ENCODE peak calls at places on chromosomes 2 and 18, in five cellular contexts. One of them, this sample, is unnamed. For H3K4me1, the result is how much of the 10 kb centered on the place peaks cover.

GRCh38 chr2:157891630-157892016 is 15.5 kb upstream of the ACVR1 start:
- DNase-seq in K562: no peak
- DNase-seq in HepG2: no peak
- DNase-seq in HCT116: no peak
- DNase-seq in H1: no peak
- DNase-seq in this sample: no peak

GRCh38 chr2:17805166-17805565 is 11.1 kb upstream of the MSGN1 start:
- DNase-seq in K562: no peak
- DNase-seq in HepG2: no peak
- DNase-seq in HCT116: no peak
- DNase-seq in H1: no peak
- DNase-seq in this sample: no peak

GRCh38 chr2:177796011-177796410 is 276.6 kb downstream of the PDE11A start:
- DNase-seq in K562: no peak
- DNase-seq in HepG2: no peak
- DNase-seq in HCT116: no peak
- DNase-seq in H1: no peak
- DNase-seq in this sample: no peak

GRCh38 chr2:134396493-134396892 is 142.6 kb downstream of the MGAT5 start:
- DNase-seq in K562: no peak
- DNase-seq in HepG2: peak
- DNase-seq in HCT116: no peak
- DNase-seq in H1: no peak
- DNase-seq in this sample: no peak

GRCh38 chr2:48131503-48132293 is 225.4 kb upstream of the FBXO11 start:
- DNase-seq in K562: peak
- DNase-seq in HepG2: no peak
- DNase-seq in HCT116: no peak
- DNase-seq in H1: no peak
- DNase-seq in this sample: no peak

GRCh38 chr18:44786257-44786656 is 105.6 kb downstream of the SETBP1 start:
- DNase-seq in K562: no peak
- DNase-seq in HepG2: no peak
- DNase-seq in HCT116: no peak
- DNase-seq in H1: no peak
- DNase-seq in this sample: no peak

GRCh38 chr2:20571644-20572215 is 79.2 kb downstream of the HS1BP3 start:
- DNase-seq in K562: no peak
- DNase-seq in HepG2: no peak
- DNase-seq in HCT116: no peak
- DNase-seq in H1: no peak
- DNase-seq in this sample: no peak

GRCh38 chr18:11658989-11659388 is 30.1 kb upstream of the GNAL start:
- DNase-seq in K562: no peak
- DNase-seq in HepG2: peak
- DNase-seq in HCT116: no peak
- DNase-seq in H1: no peak
- DNase-seq in this sample: no peak

GRCh38 chr2:20439193-20439475 is 7.7 kb upstream of the RHOB start:
- DNase-seq in K562: no peak
- DNase-seq in HepG2: peak
- DNase-seq in HCT116: no peak
- DNase-seq in H1: no peak
- DNase-seq in this sample: no peak

GRCh38 chr2:188677182-188677581 is 297.0 kb upstream of the COL3A1 start:
- DNase-seq in K562: no peak
- DNase-seq in HepG2: no peak
- DNase-seq in HCT116: no peak
- DNase-seq in H1: no peak
- DNase-seq in this sample: no peak

GRCh38 chr2:196991061-196991460 is 64.6 kb upstream of the PGAP1 start:
- DNase-seq in K562: no peak
- DNase-seq in HepG2: no peak
- DNase-seq in HCT116: no peak
- DNase-seq in H1: no peak
- DNase-seq in this sample: no peak

GRCh38 chr2:97788986-97789644 is 75.7 kb downstream of the ZAP70 start:
- DNase-seq in K562: no peak
- DNase-seq in HepG2: no peak
- DNase-seq in HCT116: no peak
- DNase-seq in H1: no peak
- DNase-seq in this sample: no peak

GRCh38 chr2:208619993-208620392 is 213.4 kb downstream of the PTH2R start:
- DNase-seq in K562: no peak
- DNase-seq in HepG2: no peak
- DNase-seq in HCT116: no peak
- DNase-seq in H1: no peak
- DNase-seq in this sample: no peak

GRCh38 chr2:196413821-196414274 is 225.7 kb upstream of the CCDC150 start:
- DNase-seq in K562: no peak
- DNase-seq in HepG2: no peak
- DNase-seq in HCT116: no peak
- DNase-seq in H1: no peak
- DNase-seq in this sample: no peak

GRCh38 chr18:46174317-46175039 is 70.3 kb downstream of the HAUS1 start:
- DNase-seq in K562: peak
- DNase-seq in HepG2: no peak
- DNase-seq in HCT116: no peak
- DNase-seq in H1: peak
- DNase-seq in this sample: no peak

GRCh38 chr2:236790991-236791390 is 221.4 kb downstream of the ACKR3 start:
- DNase-seq in K562: no peak
- DNase-seq in HepG2: no peak
- DNase-seq in HCT116: no peak
- DNase-seq in H1: no peak
- DNase-seq in this sample: no peak

GRCh38 chr2:101002562-101003277 is 631 bp downstream of the RPL31 start:
- DNase-seq in K562: peak
- DNase-seq in HepG2: peak
- DNase-seq in HCT116: no peak
- DNase-seq in H1: no peak
- DNase-seq in this sample: no peak

GRCh38 chr2:164514491-164514890 is 106.8 kb downstream of the GRB14 start:
- DNase-seq in K562: no peak
- DNase-seq in HepG2: peak
- DNase-seq in HCT116: no peak
- DNase-seq in H1: no peak
- DNase-seq in this sample: no peak

GRCh38 chr2:217220228-217221013 is 360.6 kb upstream of the TNP1 start:
- DNase-seq in K562: no peak
- DNase-seq in HepG2: no peak
- DNase-seq in HCT116: no peak
- DNase-seq in H1: no peak
- DNase-seq in this sample: no peak

GRCh38 chr2:16258350-16258749 is 318.0 kb downstream of the MYCN start:
- DNase-seq in K562: no peak
- DNase-seq in HepG2: no peak
- DNase-seq in HCT116: no peak
- DNase-seq in H1: no peak
- DNase-seq in this sample: no peak

GRCh38 chr2:236646441-236646840 is 76.8 kb downstream of the ACKR3 start:
- DNase-seq in K562: no peak
- DNase-seq in HepG2: no peak
- DNase-seq in HCT116: no peak
- DNase-seq in H1: no peak
- DNase-seq in this sample: no peak

GRCh38 chr2:73084971-73085370 is 13.5 kb upstream of the SFXN5 start:
- DNase-seq in K562: no peak
- DNase-seq in HepG2: no peak
- DNase-seq in HCT116: no peak
- DNase-seq in H1: no peak
- DNase-seq in this sample: no peak

DNA sequence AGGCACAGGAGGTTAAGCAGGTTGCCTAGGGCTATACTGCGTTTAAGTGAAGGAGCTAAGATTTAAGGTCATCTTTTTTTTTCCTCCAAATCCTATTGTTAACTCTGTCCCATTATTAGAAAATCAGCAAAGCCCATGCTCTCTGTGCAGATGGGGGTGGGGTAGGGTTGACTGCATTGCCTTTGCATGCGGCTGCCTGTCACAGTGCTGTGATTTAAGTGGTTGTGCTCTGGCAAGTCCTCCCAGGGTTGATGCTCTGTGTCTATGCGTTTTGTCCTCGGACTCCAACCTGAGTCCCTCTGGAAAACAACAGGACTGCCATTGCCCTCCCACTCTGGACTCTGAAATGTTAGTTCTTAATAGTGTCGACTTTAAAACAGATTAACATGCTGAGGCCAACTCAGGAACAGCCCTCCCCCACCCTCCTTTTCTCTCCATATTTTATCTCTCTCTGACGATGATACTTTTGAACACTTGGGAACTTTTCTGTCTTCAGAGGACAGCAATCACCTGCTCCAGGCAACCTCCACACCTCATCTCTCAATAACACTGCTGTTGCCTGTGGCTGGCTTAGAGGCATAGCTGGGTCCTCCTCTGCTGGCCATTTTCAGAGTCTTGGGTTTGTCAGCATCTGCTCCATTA is 5.8 kb downstream of the FHOD3 start:
- DNase-seq in K562: no peak
- DNase-seq in HepG2: no peak
- DNase-seq in HCT116: no peak
- DNase-seq in H1: no peak
- DNase-seq in this sample: no peak
- TF ChIP-seq ZNF274 in K562: no peak
- TF ChIP-seq ZNF274 in HepG2: no peak
- TF ChIP-seq ZNF274 in HCT116: no peak
- TF ChIP-seq ZNF274 in H1: no peak
- TF ChIP-seq ZNF274 in this sample: no peak

DNA sequence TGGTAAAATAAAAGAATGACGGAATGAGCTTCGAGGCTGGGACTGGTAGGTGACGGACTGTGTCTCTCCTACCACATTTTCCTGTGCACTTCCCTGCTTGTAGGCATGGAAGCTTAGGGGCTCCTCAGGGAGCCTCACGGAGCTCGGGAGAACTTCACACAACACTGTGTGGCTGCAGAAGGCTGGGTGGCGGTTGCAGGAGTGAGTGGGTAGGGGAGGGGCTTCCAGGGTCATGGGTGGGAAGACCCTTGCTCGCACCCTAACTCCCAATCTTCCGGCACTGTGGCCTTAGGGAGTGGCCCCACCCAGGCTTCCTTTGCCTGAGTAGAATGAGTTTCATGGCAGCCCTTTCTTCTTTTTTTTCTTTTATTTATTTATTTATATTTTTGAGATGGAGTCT is 128.6 kb downstream of the INHBB start:
- DNase-seq in K562: no peak
- DNase-seq in HepG2: no peak
- DNase-seq in HCT116: no peak
- DNase-seq in H1: no peak
- DNase-seq in this sample: no peak
- H3K4me1 ChIP-seq in K562: under half
- H3K4me1 ChIP-seq in HepG2: half or more
- H3K4me1 ChIP-seq in HCT116: under half
- H3K4me1 ChIP-seq in H1: under half
- H3K4me1 ChIP-seq in this sample: under half

GRCh38 chr2:119439574-119440500 is 8.2 kb downstream of the TMEM37 start:
- DNase-seq in K562: no peak
- DNase-seq in HepG2: no peak
- DNase-seq in HCT116: no peak
- DNase-seq in H1: no peak
- DNase-seq in this sample: no peak

GRCh38 chr2:119441376-119442231 is 9.9 kb downstream of the TMEM37 start:
- DNase-seq in K562: no peak
- DNase-seq in HepG2: no peak
- DNase-seq in HCT116: no peak
- DNase-seq in H1: no peak
- DNase-seq in this sample: no peak

GRCh38 chr2:119440873-119441272 is 9.2 kb downstream of the TMEM37 start:
- DNase-seq in K562: no peak
- DNase-seq in HepG2: no peak
- DNase-seq in HCT116: no peak
- DNase-seq in H1: no peak
- DNase-seq in this sample: no peak

GRCh38 chr2:119438726-119439284 is 7.2 kb downstream of the TMEM37 start:
- DNase-seq in K562: no peak
- DNase-seq in HepG2: no peak
- DNase-seq in HCT116: no peak
- DNase-seq in H1: no peak
- DNase-seq in this sample: no peak

DNA sequence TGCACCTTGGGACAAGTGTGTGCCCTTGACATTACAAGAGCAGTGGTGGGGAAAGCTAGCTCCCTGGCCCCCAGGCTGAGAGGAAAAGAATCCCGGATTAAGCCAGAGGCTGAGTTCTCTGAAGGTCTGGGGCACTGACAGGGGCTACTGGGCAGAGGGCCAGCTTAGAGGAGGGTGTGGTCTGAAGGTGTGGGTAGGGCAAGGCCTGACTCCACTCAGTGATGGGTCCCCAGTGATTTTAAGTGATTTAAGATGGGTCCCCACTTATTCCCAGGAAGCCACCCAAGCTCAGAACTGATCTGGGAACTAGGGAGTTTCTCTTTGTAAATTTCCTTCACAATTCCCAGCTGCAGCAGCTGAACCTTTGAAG is 8.8 kb downstream of the TMEM37 start:
- DNase-seq in K562: no peak
- DNase-seq in HepG2: no peak
- DNase-seq in HCT116: no peak
- DNase-seq in H1: no peak
- DNase-seq in this sample: no peak
- TF ChIP-seq YY1 in K562: no peak
- TF ChIP-seq YY1 in HepG2: no peak
- TF ChIP-seq YY1 in HCT116: no peak
- TF ChIP-seq YY1 in H1: no peak
- TF ChIP-seq YY1 in this sample: no peak

GRCh38 chr2:175253871-175254270 is 72.4 kb upstream of the ATP5MC3 start:
- DNase-seq in K562: no peak
- DNase-seq in HepG2: no peak
- DNase-seq in HCT116: no peak
- DNase-seq in H1: no peak
- DNase-seq in this sample: no peak

GRCh38 chr2:175256806-175257585 is 75.5 kb upstream of the ATP5MC3 start:
- DNase-seq in K562: no peak
- DNase-seq in HepG2: no peak
- DNase-seq in HCT116: no peak
- DNase-seq in H1: no peak
- DNase-seq in this sample: no peak

GRCh38 chr2:175247159-175247558 is 65.6 kb upstream of the ATP5MC3 start:
- DNase-seq in K562: no peak
- DNase-seq in HepG2: no peak
- DNase-seq in HCT116: no peak
- DNase-seq in H1: no peak
- DNase-seq in this sample: no peak

DNA sequence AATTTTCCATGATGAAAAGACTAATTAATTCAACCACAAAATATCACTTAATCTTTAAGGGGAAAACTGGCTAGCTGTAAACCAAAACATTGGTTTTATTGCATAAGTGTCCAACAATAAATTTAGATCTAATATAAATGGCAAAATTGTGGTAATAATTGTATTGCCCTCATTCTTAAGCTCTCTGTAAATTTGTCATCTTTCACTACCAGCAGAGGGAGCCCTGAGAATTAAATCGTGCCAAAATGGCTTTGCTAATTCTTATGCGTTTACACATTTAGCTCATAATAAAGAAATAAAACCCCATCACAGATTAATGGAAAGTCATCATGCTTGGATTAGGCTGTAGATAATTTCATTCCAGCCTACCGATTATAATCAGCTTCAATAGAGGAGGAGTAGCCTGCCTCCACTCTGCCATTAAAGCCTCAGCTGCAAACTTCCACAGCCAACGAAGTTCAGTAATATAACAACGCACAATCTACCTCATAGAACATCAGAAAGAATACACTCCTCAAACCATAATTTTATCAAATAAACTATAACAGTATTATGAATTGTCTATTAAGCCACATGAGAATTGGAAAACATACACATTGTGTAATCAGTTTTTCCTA is 70.0 kb upstream of the ATP5MC3 start:
- DNase-seq in K562: peak
- DNase-seq in HepG2: peak
- DNase-seq in HCT116: peak
- DNase-seq in H1: no peak
- DNase-seq in this sample: peak
- TF ChIP-seq ZNF274 in K562: no peak
- TF ChIP-seq ZNF274 in HepG2: no peak
- TF ChIP-seq ZNF274 in HCT116: no peak
- TF ChIP-seq ZNF274 in H1: no peak
- TF ChIP-seq ZNF274 in this sample: no peak

This sample was measured in NT2/D1.